ENCODE peak calls at places on chromosome 10, in six cellular contexts. Z, I, X, M, O and C are unnamed samples.

GRCh38 chr10:17038627-17039026 is 91.0 kb downstream of the CUBN start:
- DNase-seq in X (no peak), O (no peak), I (no peak), Z (no peak), M (peak; percentile 21), C (no peak)

GRCh38 chr10:73898730-73899400 is 12.1 kb upstream of the PLAU start:
- DNase-seq in M (no peak), Z (peak; percentile 83), O (no peak), X (no peak), I (no peak), C (no peak)

GRCh38 chr10:27153855-27154198 is 357 bp downstream of the YME1L1 start:
- DNase-seq in Z (peak; percentile 29), M (no peak), O (no peak), X (peak; percentile 43), I (no peak), C (no peak)

GRCh38 chr10:48496831-48497792 is 107.8 kb downstream of the ARHGAP22 start:
- DNase-seq in M (no peak), Z (peak; percentile 78), X (peak; percentile 54), I (no peak), O (peak; percentile 73), C (no peak)

GRCh38 chr10:20446794-20447193 is 450.3 kb downstream of the NEBL start:
- DNase-seq in I (no peak), M (no peak), O (no peak), Z (no peak), X (no peak), C (no peak)

GRCh38 chr10:70035531-70035930 is 17.1 kb upstream of the MACROH2A2 start:
- DNase-seq in X (no peak), I (no peak), Z (no peak), O (no peak), M (no peak), C (no peak)

GRCh38 chr10:63788152-63788821 is 267.1 kb downstream of the REEP3 start:
- DNase-seq in M (peak; percentile 32), Z (no peak), X (no peak), O (no peak), I (no peak), C (no peak)

GRCh38 chr10:116143673-116144072 is 129.3 kb downstream of the GFRA1 start:
- DNase-seq in Z (no peak), I (no peak), M (no peak), X (no peak), O (no peak), C (no peak)

GRCh38 chr10:19767876-19768275 is 48.4 kb upstream of the PLXDC2 start:
- DNase-seq in I (no peak), M (no peak), Z (no peak), O (no peak), X (no peak), C (no peak)

GRCh38 chr10:11447571-11447970 is 163.9 kb downstream of the USP6NL start:
- DNase-seq in I (no peak), O (no peak), Z (no peak), M (no peak), X (peak; percentile 52), C (no peak)

GRCh38 chr10:81662837-81663236 is 212.2 kb upstream of the NRG3 start:
- DNase-seq in M (no peak), Z (no peak), X (no peak), O (no peak), I (no peak), C (no peak)

GRCh38 chr10:116126239-116126638 is 146.8 kb downstream of the GFRA1 start:
- DNase-seq in O (no peak), X (no peak), Z (no peak), I (no peak), M (no peak), C (no peak)